ENCODE peak calls at places on chromosomes 12 and 14, in eight cellular contexts. One of them, this sample, is unnamed.

GRCh38 chr12:58097741-58098140 is 156.4 kb downstream of the ATP23 start:
- DNase-seq in activated CD8-positive, alpha-beta memory T cell treated with anti-CD3 and anti-CD28 coated beads, Interleukin-2, amount 10 ng/mL, durations not matched to agents 7 days and 5 days: no peak
- DNase-seq in A549: no peak
- DNase-seq in GM23248: no peak
- DNase-seq in lung: no peak
- DNase-seq in activated CD4-positive, CD25-positive, alpha-beta regulatory T cell: no peak
- DNase-seq in OCI-M1: no peak
- DNase-seq in H9: no peak
- DNase-seq in this sample: no peak

GRCh38 chr12:32522322-32523221 is 123.2 kb downstream of the FGD4 start:
- DNase-seq in activated CD8-positive, alpha-beta memory T cell treated with anti-CD3 and anti-CD28 coated beads, Interleukin-2, amount 10 ng/mL, durations not matched to agents 7 days and 5 days: no peak
- DNase-seq in A549: no peak
- DNase-seq in GM23248: no peak
- DNase-seq in lung: no peak
- DNase-seq in activated CD4-positive, CD25-positive, alpha-beta regulatory T cell: no peak
- DNase-seq in OCI-M1: peak
- DNase-seq in H9: no peak
- DNase-seq in this sample: no peak

GRCh38 chr14:32006267-32007110 is 70.6 kb upstream of the ARHGAP5 start:
- DNase-seq in activated CD8-positive, alpha-beta memory T cell treated with anti-CD3 and anti-CD28 coated beads, Interleukin-2, amount 10 ng/mL, durations not matched to agents 7 days and 5 days: no peak
- DNase-seq in A549: peak
- DNase-seq in GM23248: no peak
- DNase-seq in lung: no peak
- DNase-seq in activated CD4-positive, CD25-positive, alpha-beta regulatory T cell: no peak
- DNase-seq in OCI-M1: no peak
- DNase-seq in H9: no peak
- DNase-seq in this sample: no peak

GRCh38 chr14:68076451-68076850 is 256.9 kb downstream of the RAD51B start:
- DNase-seq in activated CD8-positive, alpha-beta memory T cell treated with anti-CD3 and anti-CD28 coated beads, Interleukin-2, amount 10 ng/mL, durations not matched to agents 7 days and 5 days: no peak
- DNase-seq in A549: peak
- DNase-seq in GM23248: peak
- DNase-seq in lung: no peak
- DNase-seq in activated CD4-positive, CD25-positive, alpha-beta regulatory T cell: no peak
- DNase-seq in OCI-M1: no peak
- DNase-seq in H9: no peak
- DNase-seq in this sample: no peak

GRCh38 chr12:87185367-87185766 is 843.8 kb downstream of the C12orf50 start:
- DNase-seq in activated CD8-positive, alpha-beta memory T cell treated with anti-CD3 and anti-CD28 coated beads, Interleukin-2, amount 10 ng/mL, durations not matched to agents 7 days and 5 days: no peak
- DNase-seq in A549: no peak
- DNase-seq in GM23248: no peak
- DNase-seq in lung: no peak
- DNase-seq in activated CD4-positive, CD25-positive, alpha-beta regulatory T cell: no peak
- DNase-seq in OCI-M1: no peak
- DNase-seq in H9: no peak
- DNase-seq in this sample: no peak

GRCh38 chr12:12474931-12475485 is 87.7 kb downstream of the DUSP16 start:
- DNase-seq in activated CD8-positive, alpha-beta memory T cell treated with anti-CD3 and anti-CD28 coated beads, Interleukin-2, amount 10 ng/mL, durations not matched to agents 7 days and 5 days: peak
- DNase-seq in A549: no peak
- DNase-seq in GM23248: peak
- DNase-seq in lung: no peak
- DNase-seq in activated CD4-positive, CD25-positive, alpha-beta regulatory T cell: no peak
- DNase-seq in OCI-M1: no peak
- DNase-seq in H9: no peak
- DNase-seq in this sample: no peak

GRCh38 chr14:62253931-62254330 is 491.7 kb downstream of the SNAPC1 start:
- DNase-seq in activated CD8-positive, alpha-beta memory T cell treated with anti-CD3 and anti-CD28 coated beads, Interleukin-2, amount 10 ng/mL, durations not matched to agents 7 days and 5 days: no peak
- DNase-seq in A549: no peak
- DNase-seq in GM23248: no peak
- DNase-seq in lung: no peak
- DNase-seq in activated CD4-positive, CD25-positive, alpha-beta regulatory T cell: no peak
- DNase-seq in OCI-M1: no peak
- DNase-seq in H9: no peak
- DNase-seq in this sample: no peak

GRCh38 chr12:102883204-102883799 is 33.7 kb downstream of the PAH start:
- DNase-seq in activated CD8-positive, alpha-beta memory T cell treated with anti-CD3 and anti-CD28 coated beads, Interleukin-2, amount 10 ng/mL, durations not matched to agents 7 days and 5 days: peak
- DNase-seq in A549: peak
- DNase-seq in GM23248: peak
- DNase-seq in lung: peak
- DNase-seq in activated CD4-positive, CD25-positive, alpha-beta regulatory T cell: peak
- DNase-seq in OCI-M1: peak
- DNase-seq in H9: peak
- DNase-seq in this sample: peak

GRCh38 chr12:68378859-68379628 is 46.9 kb upstream of the MDM1 start:
- DNase-seq in activated CD8-positive, alpha-beta memory T cell treated with anti-CD3 and anti-CD28 coated beads, Interleukin-2, amount 10 ng/mL, durations not matched to agents 7 days and 5 days: no peak
- DNase-seq in A549: peak
- DNase-seq in GM23248: peak
- DNase-seq in lung: peak
- DNase-seq in activated CD4-positive, CD25-positive, alpha-beta regulatory T cell: no peak
- DNase-seq in OCI-M1: peak
- DNase-seq in H9: no peak
- DNase-seq in this sample: peak

GRCh38 chr12:132238487-132239248 is 90.7 kb downstream of the GALNT9 start:
- DNase-seq in activated CD8-positive, alpha-beta memory T cell treated with anti-CD3 and anti-CD28 coated beads, Interleukin-2, amount 10 ng/mL, durations not matched to agents 7 days and 5 days: no peak
- DNase-seq in A549: peak
- DNase-seq in GM23248: peak
- DNase-seq in lung: no peak
- DNase-seq in activated CD4-positive, CD25-positive, alpha-beta regulatory T cell: no peak
- DNase-seq in OCI-M1: no peak
- DNase-seq in H9: no peak
- DNase-seq in this sample: no peak

GRCh38 chr14:23828001-23828400 is 125.6 kb upstream of the DHRS4 start:
- DNase-seq in activated CD8-positive, alpha-beta memory T cell treated with anti-CD3 and anti-CD28 coated beads, Interleukin-2, amount 10 ng/mL, durations not matched to agents 7 days and 5 days: no peak
- DNase-seq in A549: no peak
- DNase-seq in GM23248: no peak
- DNase-seq in lung: no peak
- DNase-seq in activated CD4-positive, CD25-positive, alpha-beta regulatory T cell: no peak
- DNase-seq in OCI-M1: no peak
- DNase-seq in H9: no peak
- DNase-seq in this sample: no peak

GRCh38 chr14:63770187-63770807 is 42.4 kb upstream of the SGPP1 start:
- DNase-seq in activated CD8-positive, alpha-beta memory T cell treated with anti-CD3 and anti-CD28 coated beads, Interleukin-2, amount 10 ng/mL, durations not matched to agents 7 days and 5 days: peak
- DNase-seq in A549: peak
- DNase-seq in GM23248: peak
- DNase-seq in lung: peak
- DNase-seq in activated CD4-positive, CD25-positive, alpha-beta regulatory T cell: peak
- DNase-seq in OCI-M1: peak
- DNase-seq in H9: no peak
- DNase-seq in this sample: no peak

GRCh38 chr12:111775205-111776193 is 8.8 kb downstream of the ALDH2 start:
- DNase-seq in activated CD8-positive, alpha-beta memory T cell treated with anti-CD3 and anti-CD28 coated beads, Interleukin-2, amount 10 ng/mL, durations not matched to agents 7 days and 5 days: no peak
- DNase-seq in A549: peak
- DNase-seq in GM23248: no peak
- DNase-seq in lung: peak
- DNase-seq in activated CD4-positive, CD25-positive, alpha-beta regulatory T cell: no peak
- DNase-seq in OCI-M1: peak
- DNase-seq in H9: no peak
- DNase-seq in this sample: peak

GRCh38 chr12:103093499-103094106 is 136.1 kb downstream of the ASCL1 start:
- DNase-seq in activated CD8-positive, alpha-beta memory T cell treated with anti-CD3 and anti-CD28 coated beads, Interleukin-2, amount 10 ng/mL, durations not matched to agents 7 days and 5 days: no peak
- DNase-seq in A549: no peak
- DNase-seq in GM23248: no peak
- DNase-seq in lung: no peak
- DNase-seq in activated CD4-positive, CD25-positive, alpha-beta regulatory T cell: no peak
- DNase-seq in OCI-M1: no peak
- DNase-seq in H9: no peak
- DNase-seq in this sample: no peak

GRCh38 chr12:94266796-94267529 is 118.6 kb downstream of the PLXNC1 start:
- DNase-seq in activated CD8-positive, alpha-beta memory T cell treated with anti-CD3 and anti-CD28 coated beads, Interleukin-2, amount 10 ng/mL, durations not matched to agents 7 days and 5 days: no peak
- DNase-seq in A549: no peak
- DNase-seq in GM23248: peak
- DNase-seq in lung: no peak
- DNase-seq in activated CD4-positive, CD25-positive, alpha-beta regulatory T cell: no peak
- DNase-seq in OCI-M1: no peak
- DNase-seq in H9: no peak
- DNase-seq in this sample: no peak

GRCh38 chr12:82383930-82384513 is 25.7 kb downstream of the METTL25 start:
- DNase-seq in activated CD8-positive, alpha-beta memory T cell treated with anti-CD3 and anti-CD28 coated beads, Interleukin-2, amount 10 ng/mL, durations not matched to agents 7 days and 5 days: no peak
- DNase-seq in A549: peak
- DNase-seq in GM23248: peak
- DNase-seq in lung: no peak
- DNase-seq in activated CD4-positive, CD25-positive, alpha-beta regulatory T cell: no peak
- DNase-seq in OCI-M1: peak
- DNase-seq in H9: no peak
- DNase-seq in this sample: no peak

GRCh38 chr12:132456944-132457495 is 32.9 kb upstream of the FBRSL1 start:
- DNase-seq in activated CD8-positive, alpha-beta memory T cell treated with anti-CD3 and anti-CD28 coated beads, Interleukin-2, amount 10 ng/mL, durations not matched to agents 7 days and 5 days: no peak
- DNase-seq in A549: no peak
- DNase-seq in GM23248: no peak
- DNase-seq in lung: no peak
- DNase-seq in activated CD4-positive, CD25-positive, alpha-beta regulatory T cell: no peak
- DNase-seq in OCI-M1: no peak
- DNase-seq in H9: no peak
- DNase-seq in this sample: peak

GRCh38 chr12:47377414-47378221 is 297.9 kb upstream of the AMIGO2 start:
- DNase-seq in activated CD8-positive, alpha-beta memory T cell treated with anti-CD3 and anti-CD28 coated beads, Interleukin-2, amount 10 ng/mL, durations not matched to agents 7 days and 5 days: no peak
- DNase-seq in A549: peak
- DNase-seq in GM23248: peak
- DNase-seq in lung: peak
- DNase-seq in activated CD4-positive, CD25-positive, alpha-beta regulatory T cell: no peak
- DNase-seq in OCI-M1: peak
- DNase-seq in H9: no peak
- DNase-seq in this sample: peak

GRCh38 chr14:91164676-91165075 is 50.8 kb downstream of the DGLUCY start:
- DNase-seq in activated CD8-positive, alpha-beta memory T cell treated with anti-CD3 and anti-CD28 coated beads, Interleukin-2, amount 10 ng/mL, durations not matched to agents 7 days and 5 days: no peak
- DNase-seq in A549: no peak
- DNase-seq in GM23248: peak
- DNase-seq in lung: peak
- DNase-seq in activated CD4-positive, CD25-positive, alpha-beta regulatory T cell: no peak
- DNase-seq in OCI-M1: no peak
- DNase-seq in H9: no peak
- DNase-seq in this sample: peak

GRCh38 chr12:46825526-46826414 is at the start of gene SLC38A4:
- DNase-seq in activated CD8-positive, alpha-beta memory T cell treated with anti-CD3 and anti-CD28 coated beads, Interleukin-2, amount 10 ng/mL, durations not matched to agents 7 days and 5 days: no peak
- DNase-seq in A549: no peak
- DNase-seq in GM23248: peak
- DNase-seq in lung: no peak
- DNase-seq in activated CD4-positive, CD25-positive, alpha-beta regulatory T cell: no peak
- DNase-seq in OCI-M1: no peak
- DNase-seq in H9: peak
- DNase-seq in this sample: peak

GRCh38 chr12:13211859-13212664 is 15.5 kb downstream of the EMP1 start:
- DNase-seq in activated CD8-positive, alpha-beta memory T cell treated with anti-CD3 and anti-CD28 coated beads, Interleukin-2, amount 10 ng/mL, durations not matched to agents 7 days and 5 days: peak
- DNase-seq in A549: peak
- DNase-seq in GM23248: peak
- DNase-seq in lung: peak
- DNase-seq in activated CD4-positive, CD25-positive, alpha-beta regulatory T cell: peak
- DNase-seq in OCI-M1: peak
- DNase-seq in H9: peak
- DNase-seq in this sample: no peak

GRCh38 chr12:82425241-82425640 is 66.9 kb downstream of the METTL25 start:
- DNase-seq in activated CD8-positive, alpha-beta memory T cell treated with anti-CD3 and anti-CD28 coated beads, Interleukin-2, amount 10 ng/mL, durations not matched to agents 7 days and 5 days: no peak
- DNase-seq in A549: no peak
- DNase-seq in GM23248: peak
- DNase-seq in lung: no peak
- DNase-seq in activated CD4-positive, CD25-positive, alpha-beta regulatory T cell: no peak
- DNase-seq in OCI-M1: peak
- DNase-seq in H9: no peak
- DNase-seq in this sample: no peak

This sample was measured in heart left ventricle.